ENCODE peak calls at places on chromosomes 3 and 15, in six cellular contexts. U is astrocyte of the spinal cord, Y is BJ, J is lung, N is fibroblast of pulmonary artery, E is A549. S is an unnamed sample.
A peak's percentile ranks its signal among the peaks of the same experiment; 100 is the strongest.

GRCh38 chr3:44104668-44105321 is 136.9 kb upstream of the TOPAZ1 start:
- DNase-seq in N (peak; percentile 9), Y (peak; percentile 13), J (no peak), U (peak; percentile 80), E (peak; percentile 38), S (peak; percentile 46)

GRCh38 chr3:100437879-100438622 is 36.7 kb downstream of the LNP1 start:
- DNase-seq in J (no peak), E (no peak), U (no peak), N (no peak), Y (no peak), S (no peak)

GRCh38 chr15:38874464-38874863 is 309.9 kb upstream of the RASGRP1 start:
- DNase-seq in U (no peak), J (peak; percentile 79), N (no peak), E (peak; percentile 38), Y (no peak), S (peak; percentile 35)

GRCh38 chr3:184389384-184389783 is 9.5 kb downstream of the CHRD start:
- DNase-seq in E (no peak), N (no peak), Y (no peak), J (no peak), U (no peak), S (no peak)

GRCh38 chr15:65058394-65059368 is 9.1 kb downstream of the RASL12 start:
- DNase-seq in Y (no peak), J (no peak), E (no peak), N (no peak), U (no peak), S (no peak)

GRCh38 chr15:63056843-63057242 is 14.3 kb downstream of the TPM1 start:
- DNase-seq in E (no peak), N (no peak), Y (no peak), U (peak; percentile 49), J (no peak), S (no peak)

GRCh38 chr15:40594429-40594836 is 384 bp downstream of the KNL1 start:
- DNase-seq in U (peak; percentile 64), J (peak; percentile 35), E (peak; percentile 58), Y (peak; percentile 6), N (peak; percentile 43), S (peak; percentile 41)

GRCh38 chr15:98881526-98882517 is 125.8 kb downstream of the PGPEP1L start:
- DNase-seq in E (peak; percentile 84), N (peak; percentile 80), U (peak; percentile 64), Y (no peak), J (no peak), S (peak; percentile 74)

GRCh38 chr3:12999147-13000140 is 73.8 kb downstream of the IQSEC1 start:
- DNase-seq in J (peak; percentile 89), U (no peak), Y (no peak), E (no peak), N (no peak), S (no peak)

GRCh38 chr15:55916666-55917409 is 76.6 kb downstream of the NEDD4 start:
- DNase-seq in Y (peak; percentile 75), U (peak; percentile 85), N (peak; percentile 52), E (peak; percentile 57), J (no peak), S (peak; percentile 80)

GRCh38 chr3:129834580-129834979 is 58.9 kb downstream of the TMCC1 start:
- DNase-seq in U (no peak), N (peak; percentile 10), E (no peak), Y (no peak), J (no peak), S (no peak)

GRCh38 chr3:56654460-56654859 is 28.6 kb downstream of the TASOR start:
- DNase-seq in U (no peak), E (no peak), Y (no peak), N (no peak), J (no peak), S (no peak)

GRCh38 chr15:59741274-59741906 is 52.3 kb upstream of the BNIP2 start:
- DNase-seq in Y (no peak), U (peak; percentile 9), N (peak; percentile 17), J (no peak), E (peak; percentile 40), S (peak; percentile 9)

GRCh38 chr15:31306426-31307269 is 20.0 kb upstream of the KLF13 start:
- DNase-seq in N (no peak), J (peak; percentile 29), E (no peak), U (peak; percentile 38), Y (no peak), S (no peak)

GRCh38 chr15:22947101-22948000 is 32.8 kb downstream of the CYFIP1 start:
- DNase-seq in E (no peak), N (no peak), U (no peak), J (no peak), Y (no peak), S (no peak)

GRCh38 chr3:66200786-66201185 is 20.0 kb upstream of the SLC25A26 start:
- DNase-seq in Y (no peak), J (no peak), E (no peak), U (no peak), N (no peak), S (no peak)

GRCh38 chr15:42868683-42869082 is 51.9 kb downstream of the TTBK2 start:
- DNase-seq in Y (no peak), E (no peak), U (no peak), J (no peak), N (no peak), S (no peak)
- TF ChIP-seq CTCF in Y (no peak), E (no peak), U (no peak), J (no peak), N (no peak), S (no peak)

GRCh38 chr3:90091557-90091956 is 984.1 kb downstream of the EPHA3 start:
- DNase-seq in Y (no peak), N (peak; percentile 75), J (no peak), U (peak; percentile 56), E (peak; percentile 26), S (peak; percentile 12)
- H3K4me3 ChIP-seq in Y (no peak overlapping the region), N (no peak overlapping the region), J (no peak overlapping the region), U (no peak overlapping the region), E (no peak overlapping the region), S (no peak overlapping the region)

GRCh38 chr15:54298396-54298795 is 320.2 kb downstream of the UNC13C start:
- DNase-seq in Y (no peak), N (no peak), J (no peak), U (no peak), E (no peak), S (no peak)
- TF ChIP-seq CTCF in Y (no peak), N (no peak), J (no peak), U (no peak), E (no peak), S (no peak)

GRCh38 chr15:43509923-43510229 is 7.5 kb upstream of the MAP1A start:
- DNase-seq in N (no peak), J (no peak), E (no peak), Y (no peak), U (no peak), S (no peak)
- H3K4me3 ChIP-seq in N (peak overlapping the region; percentile 71), J (peak overlapping the region; percentile 51), E (peak overlapping the region; percentile 56), Y (peak overlapping the region; percentile 41), U (peak overlapping the region; percentile 55), S (peak overlapping the region; percentile 73)

DNA sequence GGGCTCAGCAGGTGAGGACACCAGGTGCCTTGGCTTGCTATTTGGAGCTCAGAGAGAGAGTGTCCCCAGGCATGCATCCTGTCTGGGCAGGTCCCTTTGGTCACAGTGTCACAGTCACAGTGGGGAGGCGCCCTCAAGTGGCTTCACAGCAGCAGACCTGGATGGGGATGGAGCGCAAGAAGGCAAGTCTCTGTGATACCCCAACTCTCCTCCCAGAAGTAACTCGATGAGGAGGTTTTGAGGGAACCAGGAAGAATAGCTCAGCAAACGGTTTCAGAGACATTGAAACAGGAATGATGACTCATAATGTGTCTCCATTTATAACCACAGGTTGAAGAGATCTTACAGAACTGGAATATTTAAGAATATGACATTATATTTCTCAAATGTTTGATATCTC is 66.5 kb upstream of the SH3GL3 start:
- DNase-seq in U (peak; percentile 42), J (no peak), N (peak; percentile 45), E (peak; percentile 72), Y (no peak), S (peak; percentile 41)
- TF ChIP-seq CTCF in U (peak; percentile 11), J (peak; percentile 4), N (peak; percentile 48), E (peak; percentile 66), Y (peak; percentile 33), S (peak; percentile 55)

DNA sequence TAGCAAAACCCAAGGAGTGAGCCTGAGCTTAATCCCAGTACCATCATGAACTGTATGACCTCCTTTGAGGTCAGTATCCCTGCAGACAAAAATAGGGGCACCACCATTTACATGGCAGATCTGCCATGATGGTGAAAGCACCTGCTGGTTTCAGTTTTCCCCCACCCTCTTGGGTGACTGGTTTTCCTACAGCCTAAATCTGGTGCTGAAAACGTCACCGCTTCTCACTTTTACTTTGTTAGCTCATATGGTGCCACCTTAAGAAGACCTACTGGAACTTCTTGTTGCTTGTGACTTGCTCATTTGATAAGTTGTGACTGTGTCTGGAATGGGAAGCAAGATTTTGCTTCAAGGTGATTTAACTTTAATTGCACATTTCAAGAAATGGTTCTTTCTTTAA is 5.1 kb downstream of the PPP1R2 start:
- DNase-seq in J (no peak), E (no peak), N (no peak), Y (no peak), U (no peak), S (no peak)
- H3K4me3 ChIP-seq in J (no peak overlapping the region), E (no peak overlapping the region), N (no peak overlapping the region), Y (no peak overlapping the region), U (no peak overlapping the region), S (no peak overlapping the region)